ENCODE peak calls at places on chromosomes 7 and 10, in seven cellular contexts. E, L, Z, P, Q, H and X are unnamed samples.

GRCh38 chr7:28103984-28104628 is 76.5 kb downstream of the JAZF1 start:
- DNase-seq in E (no peak), L (peak; percentile 34), Z (no peak), P (no peak), Q (no peak), H (no peak), X (no peak)

GRCh38 chr7:2040201-2040892 is 192.4 kb downstream of the MAD1L1 start:
- DNase-seq in E (no peak), L (no peak), Z (peak; percentile 1), P (peak; percentile 28), Q (no peak), H (no peak), X (no peak)

GRCh38 chr10:98308602-98309365 is 40.8 kb upstream of the LOXL4 start:
- DNase-seq in E (no peak), L (no peak), Z (no peak), P (no peak), Q (no peak), H (no peak), X (no peak)

GRCh38 chr7:12596225-12596790 is 25.8 kb downstream of the SCIN start:
- DNase-seq in E (no peak), L (no peak), Z (no peak), P (no peak), Q (no peak), H (no peak), X (no peak)

GRCh38 chr10:77103213-77103612 is 534.4 kb downstream of the KCNMA1 start:
- DNase-seq in E (no peak), L (no peak), Z (no peak), P (no peak), Q (no peak), H (no peak), X (no peak)

GRCh38 chr10:95567903-95568630 is 6.9 kb upstream of the SORBS1 start:
- DNase-seq in E (no peak), L (no peak), Z (no peak), P (no peak), Q (no peak), H (no peak), X (no peak)

GRCh38 chr7:108002726-108003590 is at the start of gene LAMB1:
- DNase-seq in E (peak; percentile 65), L (peak; percentile 26), Z (peak; percentile 81), P (peak; percentile 74), Q (peak; percentile 89), H (no peak), X (no peak)

GRCh38 chr7:12111461-12112405 is 99.4 kb upstream of the TMEM106B start:
- DNase-seq in E (no peak), L (peak; percentile 42), Z (no peak), P (peak; percentile 86), Q (no peak), H (no peak), X (peak; percentile 35)

GRCh38 chr10:21396889-21397288 is 128.6 kb downstream of the SKIDA1 start:
- DNase-seq in E (peak; percentile 47), L (no peak), Z (no peak), P (no peak), Q (no peak), H (no peak), X (no peak)

GRCh38 chr10:86971146-86971991 is 3.1 kb downstream of the ADIRF start:
- DNase-seq in E (peak; percentile 85), L (peak; percentile 91), Z (peak; percentile 94), P (peak; percentile 96), Q (peak; percentile 95), H (peak; percentile 72), X (no peak)

GRCh38 chr7:150405584-150406310 is 26.6 kb downstream of the ZNF775 start:
- DNase-seq in E (peak; percentile 27), L (peak; percentile 40), Z (no peak), P (no peak), Q (peak; percentile 55), H (no peak), X (no peak)

GRCh38 chr10:16787361-16787791 is 29.8 kb downstream of the RSU1 start:
- DNase-seq in E (no peak), L (no peak), Z (no peak), P (no peak), Q (no peak), H (no peak), X (no peak)

GRCh38 chr7:41599760-41600159 is 103.1 kb downstream of the INHBA start:
- DNase-seq in E (no peak), L (no peak), Z (no peak), P (no peak), Q (no peak), H (no peak), X (no peak)

GRCh38 chr7:137829337-137829992 is 17.3 kb downstream of the DGKI start:
- DNase-seq in E (no peak), L (no peak), Z (no peak), P (no peak), Q (no peak), H (no peak), X (no peak)

GRCh38 chr7:24784292-24784691 is 27.0 kb upstream of the GSDME start:
- DNase-seq in E (no peak), L (no peak), Z (no peak), P (no peak), Q (peak; percentile 13), H (no peak), X (no peak)

GRCh38 chr10:27844223-27844622 is 98.6 kb upstream of the MKX start:
- DNase-seq in E (no peak), L (peak; percentile 22), Z (no peak), P (no peak), Q (no peak), H (no peak), X (no peak)

GRCh38 chr7:36265720-36266119 is 112.7 kb downstream of the EEPD1 start:
- DNase-seq in E (no peak), L (peak; percentile 75), Z (no peak), P (no peak), Q (no peak), H (no peak), X (no peak)

GRCh38 chr10:83680470-83680891 is 458.8 kb upstream of the GHITM start:
- DNase-seq in E (no peak), L (no peak), Z (no peak), P (no peak), Q (no peak), H (no peak), X (no peak)

GRCh38 chr10:4250497-4250887 is 465.5 kb upstream of the KLF6 start:
- DNase-seq in E (no peak), L (no peak), Z (no peak), P (no peak), Q (no peak), H (no peak), X (no peak)

GRCh38 chr7:141417506-141417905 is 133.7 kb upstream of the AGK start:
- DNase-seq in E (no peak), L (no peak), Z (no peak), P (no peak), Q (no peak), H (no peak), X (no peak)

GRCh38 chr7:88224596-88225275 is 4.9 kb upstream of the SRI start:
- DNase-seq in E (peak; percentile 43), L (no peak), Z (no peak), P (no peak), Q (no peak), H (no peak), X (no peak)

GRCh38 chr10:95211606-95212279 is 17.7 kb downstream of the ACSM6 start:
- DNase-seq in E (peak; percentile 13), L (no peak), Z (no peak), P (no peak), Q (no peak), H (no peak), X (no peak)

GRCh38 chr10:3835770-3836169 is 50.8 kb upstream of the KLF6 start:
- DNase-seq in E (no peak), L (peak; percentile 73), Z (no peak), P (no peak), Q (peak; percentile 44), H (no peak), X (no peak)

GRCh38 chr7:3218561-3219225 is 82.4 kb upstream of the SDK1 start:
- DNase-seq in E (no peak), L (no peak), Z (no peak), P (no peak), Q (no peak), H (no peak), X (no peak)

GRCh38 chr10:101783736-101784118 is 481 bp upstream of the NPM3 start:
- DNase-seq in E (peak; percentile 15), L (no peak), Z (no peak), P (no peak), Q (no peak), H (no peak), X (no peak)
- H3K27ac ChIP-seq in E (peak overlapping the region; percentile 38), L (peak overlapping the region; percentile 48), Z (peak overlapping the region; percentile 46), P (peak overlapping the region; percentile 63), Q (peak overlapping the region; percentile 73), H (peak overlapping the region; percentile 25), X (no peak overlapping the region)

GRCh38 chr7:139181404-139181803 is 49.6 kb upstream of the UBN2 start:
- DNase-seq in E (peak; percentile 38), L (no peak), Z (no peak), P (no peak), Q (no peak), H (no peak), X (no peak)
- H3K27ac ChIP-seq in E (no peak overlapping the region), L (no peak overlapping the region), Z (no peak overlapping the region), P (no peak overlapping the region), Q (no peak overlapping the region), H (no peak overlapping the region), X (no peak overlapping the region)

DNA sequence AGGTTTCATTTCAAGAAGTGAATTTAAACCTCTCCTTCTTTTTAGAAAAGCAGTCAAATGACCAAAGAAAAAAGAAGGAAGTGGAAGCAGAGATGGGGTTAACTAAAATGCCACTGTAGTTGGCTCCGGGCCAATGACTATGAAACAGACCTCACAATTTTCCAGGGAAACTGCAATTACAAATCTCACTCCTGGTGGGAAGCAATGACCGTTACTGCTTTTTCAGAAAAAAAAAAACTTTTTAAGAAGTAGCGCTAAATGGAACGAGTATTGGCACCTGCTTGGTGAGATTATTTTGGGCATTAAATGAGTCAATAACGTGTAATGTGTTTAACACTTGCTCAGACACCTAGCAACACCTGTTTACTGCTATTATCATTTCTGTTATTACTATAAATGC is 1.2 kb downstream of the SFRP4 start:
- DNase-seq in E (no peak), L (no peak), Z (no peak), P (no peak), Q (peak; percentile 13), H (no peak), X (no peak)
- H3K27ac ChIP-seq in E (no peak overlapping the region), L (no peak overlapping the region), Z (peak overlapping the region; percentile 20), P (no peak overlapping the region), Q (no peak overlapping the region), H (no peak overlapping the region), X (no peak overlapping the region)

DNA sequence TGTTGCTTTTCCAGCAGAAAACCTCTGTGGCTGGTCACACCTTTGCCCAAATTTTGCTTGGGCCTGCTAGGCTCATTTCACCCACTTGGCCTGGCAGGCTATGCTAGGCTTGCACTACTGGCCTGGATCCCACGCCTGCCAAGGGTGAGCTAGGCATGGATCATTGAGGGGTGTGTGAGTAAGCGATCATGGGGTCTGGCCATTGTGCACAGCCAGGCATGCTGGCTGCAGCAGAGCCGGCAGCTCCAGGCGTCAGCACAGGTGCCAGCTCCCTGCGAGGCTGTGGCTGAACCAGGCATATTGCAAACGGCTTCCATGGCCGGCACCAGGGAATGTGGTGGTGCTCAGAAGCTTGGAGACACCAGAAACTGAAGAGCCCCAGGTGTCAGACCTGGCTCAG is 19.2 kb downstream of the CFAP70 start:
- DNase-seq in E (no peak), L (no peak), Z (peak; percentile 25), P (no peak), Q (no peak), H (no peak), X (peak; percentile 20)
- H3K27ac ChIP-seq in E (no peak overlapping the region), L (no peak overlapping the region), Z (no peak overlapping the region), P (no peak overlapping the region), Q (no peak overlapping the region), H (no peak overlapping the region), X (no peak overlapping the region)

GRCh38 chr7:17206354-17206905 is 92.0 kb upstream of the AHR start:
- DNase-seq in E (no peak), L (no peak), Z (no peak), P (no peak), Q (peak; percentile 64), H (no peak), X (no peak)
- H3K27ac ChIP-seq in E (no peak overlapping the region), L (no peak overlapping the region), Z (no peak overlapping the region), P (no peak overlapping the region), Q (peak overlapping the region; percentile 73), H (no peak overlapping the region), X (no peak overlapping the region)